ENCODE peak calls at places on chromosomes 4 and X, in seven cellular contexts. N is Right ventricle myocardium superior; K is CD8-positive, alpha-beta memory T cell; X is memory B cell; F is stromal cell of bone marrow; W is mammary epithelial cell; Y is GDM1. E is an unnamed sample.

GRCh38 chr4:85777908-85778808 is 303.2 kb downstream of the ARHGAP24 start:
- DNase-seq in K (no peak), W (no peak), Y (no peak), X (peak; percentile 20), F (no peak), N (no peak), E (no peak)

GRCh38 chr4:102390438-102390837 is 45.2 kb upstream of the SLC39A8 start:
- DNase-seq in X (peak; percentile 13), F (peak; percentile 13), Y (peak; percentile 36), K (no peak), N (no peak), W (peak; percentile 90), E (no peak)

GRCh38 chr4:119498520-119498919 is 130.1 kb downstream of the PDE5A start:
- DNase-seq in X (no peak), Y (no peak), K (no peak), N (peak; percentile 48), W (no peak), F (no peak), E (no peak)

GRCh38 chrX:14946721-14947120 is 73.5 kb downstream of the MOSPD2 start:
- DNase-seq in W (no peak), K (no peak), X (no peak), F (no peak), Y (no peak), N (no peak), E (no peak)

GRCh38 chrX:101462892-101463291 is 22.4 kb upstream of the ARMCX4 start:
- DNase-seq in W (peak; percentile 16), Y (no peak), N (no peak), X (no peak), F (no peak), K (no peak), E (no peak)

GRCh38 chr4:37383579-37384229 is 139.2 kb downstream of the NWD2 start:
- DNase-seq in N (no peak), Y (peak; percentile 6), X (no peak), W (peak; percentile 16), K (no peak), F (peak; percentile 2), E (no peak)

GRCh38 chr4:75902352-75902751 is at the start of gene PPEF2:
- DNase-seq in F (no peak), Y (no peak), X (no peak), N (no peak), K (no peak), W (no peak), E (no peak)

GRCh38 chr4:27684501-27685077 is 823.9 kb downstream of the STIM2 start:
- DNase-seq in W (peak; percentile 60), Y (no peak), N (peak; percentile 30), X (no peak), K (no peak), F (peak; percentile 23), E (no peak)

GRCh38 chrX:110286126-110286525 is 31.8 kb downstream of the AMMECR1 start:
- DNase-seq in W (peak; percentile 83), K (no peak), Y (no peak), N (no peak), X (no peak), F (peak; percentile 80), E (no peak)

GRCh38 chrX:111447298-111447697 is 35.3 kb upstream of the DCX start:
- DNase-seq in X (no peak), W (no peak), K (no peak), F (no peak), Y (peak; percentile 6), N (no peak), E (no peak)

GRCh38 chrX:108165349-108166111 is 74.0 kb downstream of the ATG4A start:
- DNase-seq in Y (no peak), K (no peak), N (no peak), F (no peak), W (peak; percentile 32), X (no peak), E (no peak)

GRCh38 chr4:137124278-137124932 is 407.9 kb downstream of the PCDH18 start:
- DNase-seq in F (peak; percentile 67), W (peak; percentile 53), X (no peak), K (no peak), N (no peak), Y (peak; percentile 24), E (no peak)

GRCh38 chr4:52373650-52374049 is 285.5 kb downstream of the USP46 start:
- DNase-seq in N (no peak), X (no peak), K (no peak), F (no peak), W (no peak), Y (no peak), E (no peak)

GRCh38 chrX:111348363-111348927 is 63.5 kb downstream of the DCX start:
- DNase-seq in F (no peak), K (no peak), W (no peak), X (no peak), Y (no peak), N (peak; percentile 33), E (no peak)

GRCh38 chr4:142706381-142706780 is 139.7 kb downstream of the INPP4B start:
- DNase-seq in N (no peak), Y (no peak), X (no peak), K (no peak), W (no peak), F (no peak), E (no peak)

GRCh38 chr4:137531951-137532868 is at the start of gene PCDH18:
- DNase-seq in K (no peak), X (no peak), N (peak; percentile 88), W (peak; percentile 15), F (peak; percentile 99), Y (no peak), E (no peak)

GRCh38 chr4:42654606-42655005 is 2.3 kb downstream of the ATP8A1 start:
- DNase-seq in K (no peak), W (peak; percentile 63), N (no peak), F (peak; percentile 77), X (no peak), Y (no peak), E (no peak)

GRCh38 chrX:103356023-103356798 is at the start of gene TCEAL9:
- DNase-seq in F (peak; percentile 74), N (peak; percentile 61), Y (peak; percentile 47), K (no peak), X (no peak), W (peak; percentile 46), E (no peak)

GRCh38 chr4:184100297-184100885 is 117.3 kb downstream of the ENPP6 start:
- DNase-seq in N (peak; percentile 79), K (no peak), X (no peak), Y (peak; percentile 5), W (no peak), F (no peak), E (peak; percentile 10)

GRCh38 chrX:19183777-19184485 is 61.7 kb upstream of the ADGRG2 start:
- DNase-seq in W (no peak), Y (no peak), F (no peak), X (no peak), N (no peak), K (no peak), E (no peak)

GRCh38 chr4:47032405-47033106 is 1.2 kb downstream of the GABRB1 start:
- DNase-seq in X (no peak), K (peak; percentile 39), N (peak; percentile 70), F (peak; percentile 24), Y (no peak), W (peak; percentile 14), E (peak; percentile 26)

GRCh38 chrX:29661290-29661689 is 554.1 kb upstream of the MAGEB2 start:
- DNase-seq in F (no peak), X (no peak), N (no peak), Y (no peak), W (peak; percentile 31), K (no peak), E (no peak)

GRCh38 chrX:27746516-27746915 is 61.3 kb upstream of the MAGEB10 start:
- DNase-seq in X (no peak), N (no peak), K (no peak), F (no peak), Y (no peak), W (no peak), E (no peak)

GRCh38 chr4:149987330-149987751 is 90.9 kb upstream of the DCLK2 start:
- DNase-seq in K (no peak), N (no peak), F (no peak), Y (no peak), W (no peak), X (no peak), E (no peak)

GRCh38 chrX:39611468-39611867 is 486.3 kb downstream of the BCOR start:
- DNase-seq in X (no peak), Y (no peak), K (no peak), F (no peak), W (no peak), N (no peak), E (no peak)

GRCh38 chr4:14404730-14405129 is 597.6 kb upstream of the CPEB2 start:
- DNase-seq in X (no peak), F (no peak), Y (no peak), N (no peak), W (no peak), K (no peak), E (no peak)

GRCh38 chr4:159446266-159446976 is 343.5 kb downstream of the RAPGEF2 start:
- DNase-seq in K (no peak), F (peak; percentile 54), N (peak; percentile 42), W (peak; percentile 68), Y (peak; percentile 46), X (no peak), E (peak; percentile 1)

GRCh38 chrX:16892504-16893362 is 22.6 kb upstream of the RBBP7 start:
- DNase-seq in W (peak; percentile 72), N (peak; percentile 59), F (peak; percentile 65), K (peak; percentile 66), X (peak; percentile 39), Y (peak; percentile 71), E (peak; percentile 42)